ENCODE peak calls at places on chromosomes 7 and 10, in six cellular contexts. G is astrocyte of the spinal cord; N is activated CD8-positive, alpha-beta T cell treated with anti-CD3 and anti-CD28 coated beads for 36 hours; W is HFFc6; S is GM13976; U is dorsolateral prefrontal cortex. L is an unnamed sample.

GRCh38 chr10:132471125-132471451 is 66.5 kb upstream of the INPP5A start:
- DNase-seq in G (no peak), N (no peak), W (no peak), S (no peak), U (no peak), L (no peak)

GRCh38 chr7:142391191-142391992 is 133.5 kb upstream of the PRSS58 start:
- DNase-seq in G (no peak), N (peak), U (peak), W (no peak), S (peak), L (no peak)

GRCh38 chr7:128810473-128810872 is 18.7 kb downstream of the CCDC136 start:
- DNase-seq in N (no peak), S (no peak), W (peak), G (no peak), U (no peak), L (no peak)

GRCh38 chr10:62554632-62555199 is 180.5 kb downstream of the ZNF365 start:
- DNase-seq in U (no peak), S (peak), G (peak), W (peak), N (peak), L (no peak)

GRCh38 chr10:100890696-100891271 is 22.0 kb upstream of the SLF2 start:
- DNase-seq in N (no peak), G (peak), U (no peak), W (peak), S (no peak), L (no peak)

GRCh38 chr10:59900044-59900727 is 6.2 kb downstream of the CCDC6 start:
- DNase-seq in S (no peak), G (no peak), U (no peak), N (no peak), W (no peak), L (no peak)

GRCh38 chr7:117951711-117952280 is 78.6 kb upstream of the CTTNBP2 start:
- DNase-seq in S (no peak), G (no peak), N (no peak), W (no peak), U (no peak), L (no peak)

GRCh38 chr10:34764347-34764991 is 50.6 kb downstream of the PARD3 start:
- DNase-seq in N (no peak), S (no peak), U (no peak), G (no peak), W (no peak), L (no peak)

GRCh38 chr10:94412439-94412838 is 10.1 kb downstream of the TBC1D12 start:
- DNase-seq in U (no peak), S (no peak), G (no peak), W (peak), N (no peak), L (no peak)

GRCh38 chr10:5944389-5945202 is 32.7 kb downstream of the IL15RA start:
- DNase-seq in S (no peak), G (peak), W (peak), U (no peak), N (no peak), L (no peak)

GRCh38 chr10:64733980-64734379 is 1212.8 kb downstream of the REEP3 start:
- DNase-seq in U (no peak), S (peak), W (no peak), N (peak), G (peak), L (peak)

GRCh38 chr7:74338366-74339108 is 49.3 kb downstream of the CLIP2 start:
- DNase-seq in N (peak), G (no peak), W (no peak), S (no peak), U (no peak), L (no peak)

GRCh38 chr10:45274364-45274763 is 41.0 kb downstream of the OR13A1 start:
- DNase-seq in G (no peak), U (no peak), W (no peak), S (no peak), N (no peak), L (no peak)

GRCh38 chr10:133034762-133035161 is 53.0 kb upstream of the ADGRA1 start:
- DNase-seq in U (no peak), N (no peak), G (no peak), S (no peak), W (no peak), L (no peak)

GRCh38 chr10:63496561-63496960 is 24.6 kb upstream of the REEP3 start:
- DNase-seq in W (no peak), U (no peak), S (no peak), G (no peak), N (no peak), L (no peak)

GRCh38 chr10:49325916-49326783 is 27.2 kb downstream of the C10orf71 start:
- DNase-seq in U (no peak), W (no peak), G (no peak), N (no peak), S (no peak), L (no peak)

GRCh38 chr10:77165445-77166316 is 471.9 kb downstream of the KCNMA1 start:
- DNase-seq in U (no peak), S (peak), G (peak), N (peak), W (peak), L (peak)

GRCh38 chr10:128604025-128604424 is 477.8 kb upstream of the MKI67 start:
- DNase-seq in W (no peak), S (no peak), G (no peak), N (no peak), U (no peak), L (no peak)

GRCh38 chr10:102775973-102776669 is 32.4 kb downstream of the WBP1L start:
- DNase-seq in G (peak), U (no peak), S (no peak), N (peak), W (peak), L (peak)

GRCh38 chr7:2980406-2981102 is 63.1 kb downstream of the CARD11 start:
- DNase-seq in U (no peak), N (peak), S (peak), G (no peak), W (no peak), L (no peak)

GRCh38 chr7:30968747-30969603 is 5.2 kb downstream of the GHRHR start:
- DNase-seq in W (no peak), G (no peak), U (no peak), N (no peak), S (peak), L (no peak)

GRCh38 chr10:86506499-86506898 is 15.1 kb downstream of the WAPL start:
- DNase-seq in U (no peak), W (peak), S (no peak), N (no peak), G (no peak), L (no peak)

GRCh38 chr7:85175217-85175616 is 11.6 kb downstream of the SEMA3D start:
- DNase-seq in W (no peak), N (no peak), U (no peak), S (no peak), G (peak), L (no peak)

GRCh38 chr7:34041716-34042115 is 136.4 kb downstream of the BMPER start:
- DNase-seq in W (peak), S (no peak), N (no peak), U (no peak), G (no peak), L (no peak)

GRCh38 chr7:34042406-34042805 is 137.1 kb downstream of the BMPER start:
- DNase-seq in S (no peak), N (no peak), U (no peak), G (no peak), W (peak), L (no peak)

GRCh38 chr7:34044319-34044643 is 138.9 kb downstream of the BMPER start:
- DNase-seq in S (no peak), U (no peak), N (no peak), W (no peak), G (no peak), L (no peak)

GRCh38 chr7:34043461-34044318 is 138.4 kb downstream of the BMPER start:
- DNase-seq in U (no peak), G (no peak), W (no peak), S (no peak), N (no peak), L (no peak)

DNA sequence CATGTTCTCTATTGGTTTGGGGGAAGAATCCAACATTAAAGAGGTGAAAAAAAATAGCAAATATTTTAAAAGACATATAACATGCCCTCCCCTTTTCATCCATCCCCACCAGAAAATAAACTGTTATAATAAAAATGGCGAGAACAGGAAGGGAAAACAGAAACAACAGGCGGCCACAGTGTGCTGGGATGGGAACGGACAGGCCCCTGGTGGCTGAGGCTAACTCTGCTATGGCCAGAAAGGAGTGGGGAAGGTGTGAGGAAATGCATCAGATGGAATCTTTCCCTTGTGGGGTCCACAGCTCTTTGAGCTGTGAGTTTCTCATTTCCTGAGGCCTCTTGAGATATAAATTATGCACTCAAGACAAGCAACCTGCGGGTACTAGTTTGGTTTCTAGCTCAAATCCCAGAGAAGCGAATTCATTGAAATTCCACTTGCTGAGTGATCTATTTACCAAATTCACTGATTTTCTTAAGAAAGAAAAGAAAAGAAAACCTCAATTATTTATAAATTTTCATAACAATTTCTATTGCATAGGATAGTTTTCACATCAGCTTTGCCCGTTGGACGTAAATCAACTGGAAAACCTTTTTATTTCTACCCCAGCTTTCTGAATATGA is 139.5 kb downstream of the BMPER start:
- DNase-seq in U (no peak), N (no peak), S (no peak), G (no peak), W (no peak), L (no peak)
- TF ChIP-seq CTCF in U (no peak), N (no peak), S (no peak), G (peak), W (no peak), L (no peak)

GRCh38 chr7:20075992-20076813 is 141.0 kb downstream of the MACC1 start:
- DNase-seq in G (no peak), U (no peak), N (no peak), W (no peak), S (no peak), L (no peak)
- TF ChIP-seq CTCF in G (no peak), U (no peak), N (no peak), W (no peak), S (no peak), L (no peak)

GRCh38 chr10:283916-284356 is 148.7 kb downstream of the ZMYND11 start:
- DNase-seq in G (no peak), N (peak), S (peak), U (no peak), W (no peak), L (no peak)
- TF ChIP-seq CTCF in G (no peak), N (no peak), S (peak), U (no peak), W (no peak), L (no peak)

DNA sequence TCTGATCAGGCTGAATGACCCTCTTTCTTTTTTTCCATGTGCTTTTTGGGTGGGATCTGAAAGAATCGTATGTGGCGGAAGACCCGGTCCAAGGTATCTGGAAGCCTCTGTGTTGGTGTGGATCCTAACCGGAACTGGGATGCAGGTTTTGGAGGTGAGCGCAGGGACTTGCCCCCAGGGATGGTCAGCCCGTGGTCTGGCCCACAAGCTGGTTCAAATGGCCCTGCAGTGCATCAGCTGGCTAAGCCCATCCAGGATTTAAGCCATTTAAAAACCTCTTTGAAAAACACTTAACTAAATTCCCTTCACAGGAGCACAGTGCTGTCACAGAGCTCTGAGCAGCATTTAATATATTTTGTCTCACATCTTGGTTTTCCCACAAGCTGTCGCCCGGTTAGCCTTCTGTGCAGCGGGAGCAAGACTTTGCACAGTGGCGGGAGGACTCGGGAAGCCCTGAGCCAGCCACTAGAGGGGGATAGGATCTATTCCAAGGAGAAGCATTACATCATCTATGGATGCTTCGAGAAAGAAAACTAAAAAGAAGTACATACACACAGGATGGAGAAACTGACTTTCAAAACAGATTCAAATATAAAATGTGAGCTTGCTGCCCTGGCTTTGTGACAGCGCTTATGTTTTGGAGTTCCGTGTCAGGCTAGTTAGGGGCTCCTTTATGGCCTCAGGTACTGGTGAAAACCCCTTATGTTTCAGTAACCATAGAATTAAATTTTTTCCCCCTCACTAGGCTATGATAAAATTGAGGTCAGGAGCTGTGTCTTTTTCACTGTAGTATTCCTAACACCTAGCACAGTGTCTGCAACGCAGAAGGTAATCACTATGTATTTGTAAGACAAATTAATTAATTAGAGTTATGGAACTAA is 11.3 kb downstream of the CPA2 start:
- DNase-seq in G (peak), S (no peak), N (no peak), U (no peak), W (peak), L (peak)
- TF ChIP-seq CTCF in G (peak), S (no peak), N (no peak), U (peak), W (peak), L (peak)

L was measured in neural crest cell.